ENCODE peak calls at places on chromosomes 5 and 9, in ten cellular contexts. One of them, this sample, is unnamed.

GRCh38 chr9:113293285-113293874 is 9.8 kb downstream of the RNF183 start:
- DNase-seq in upper lobe of left lung: no peak
- DNase-seq in GM12878: no peak
- DNase-seq in A549: no peak
- DNase-seq in suprapubic skin: no peak
- DNase-seq in body of pancreas: no peak
- DNase-seq in tibial nerve: no peak
- DNase-seq in adrenal gland: no peak
- DNase-seq in esophagus squamous epithelium: no peak
- DNase-seq in HCT116: no peak
- DNase-seq in this sample: no peak

GRCh38 chr9:116174347-116174746 is 20.8 kb downstream of the PAPPA start:
- DNase-seq in esophagus squamous epithelium: no peak
- DNase-seq in tibial nerve: no peak
- DNase-seq in suprapubic skin: no peak
- DNase-seq in upper lobe of left lung: no peak
- DNase-seq in A549: peak; percentile 60
- DNase-seq in body of pancreas: no peak
- DNase-seq in HCT116: no peak
- DNase-seq in adrenal gland: no peak
- DNase-seq in GM12878: no peak
- DNase-seq in this sample: no peak

GRCh38 chr5:168207450-168208029 is 83.9 kb upstream of the WWC1 start:
- DNase-seq in GM12878: no peak
- DNase-seq in esophagus squamous epithelium: no peak
- DNase-seq in tibial nerve: no peak
- DNase-seq in adrenal gland: no peak
- DNase-seq in HCT116: no peak
- DNase-seq in upper lobe of left lung: no peak
- DNase-seq in body of pancreas: no peak
- DNase-seq in suprapubic skin: no peak
- DNase-seq in A549: no peak
- DNase-seq in this sample: no peak

GRCh38 chr5:149442563-149443182 is 63.6 kb upstream of the IL17B start:
- DNase-seq in HCT116: no peak
- DNase-seq in tibial nerve: peak; percentile 76
- DNase-seq in A549: peak; percentile 74
- DNase-seq in suprapubic skin: peak; percentile 89
- DNase-seq in esophagus squamous epithelium: no peak
- DNase-seq in GM12878: no peak
- DNase-seq in upper lobe of left lung: peak; percentile 94
- DNase-seq in adrenal gland: peak; percentile 85
- DNase-seq in body of pancreas: peak; percentile 87
- DNase-seq in this sample: peak; percentile 90

GRCh38 chr9:129208191-129209091 is 30.4 kb upstream of the IER5L start:
- DNase-seq in GM12878: no peak
- DNase-seq in A549: no peak
- DNase-seq in suprapubic skin: no peak
- DNase-seq in esophagus squamous epithelium: no peak
- DNase-seq in tibial nerve: no peak
- DNase-seq in body of pancreas: no peak
- DNase-seq in HCT116: no peak
- DNase-seq in adrenal gland: no peak
- DNase-seq in upper lobe of left lung: no peak
- DNase-seq in this sample: no peak

GRCh38 chr5:67511911-67512310 is 315.3 kb upstream of the CD180 start:
- DNase-seq in HCT116: no peak
- DNase-seq in A549: no peak
- DNase-seq in esophagus squamous epithelium: no peak
- DNase-seq in body of pancreas: no peak
- DNase-seq in GM12878: no peak
- DNase-seq in suprapubic skin: no peak
- DNase-seq in upper lobe of left lung: no peak
- DNase-seq in tibial nerve: no peak
- DNase-seq in adrenal gland: no peak
- DNase-seq in this sample: no peak

GRCh38 chr5:112159435-112159834 is 259.6 kb downstream of the EPB41L4A start:
- DNase-seq in suprapubic skin: no peak
- DNase-seq in HCT116: no peak
- DNase-seq in body of pancreas: no peak
- DNase-seq in upper lobe of left lung: no peak
- DNase-seq in GM12878: no peak
- DNase-seq in adrenal gland: no peak
- DNase-seq in tibial nerve: no peak
- DNase-seq in A549: no peak
- DNase-seq in esophagus squamous epithelium: no peak
- DNase-seq in this sample: no peak

GRCh38 chr5:82601085-82601484 is 322.9 kb upstream of the RPS23 start:
- DNase-seq in suprapubic skin: no peak
- DNase-seq in GM12878: no peak
- DNase-seq in body of pancreas: no peak
- DNase-seq in esophagus squamous epithelium: no peak
- DNase-seq in upper lobe of left lung: no peak
- DNase-seq in tibial nerve: no peak
- DNase-seq in adrenal gland: no peak
- DNase-seq in A549: no peak
- DNase-seq in HCT116: no peak
- DNase-seq in this sample: no peak

GRCh38 chr9:92966518-92966800 is 19.1 kb downstream of the FGD3 start:
- DNase-seq in esophagus squamous epithelium: no peak
- DNase-seq in adrenal gland: no peak
- DNase-seq in upper lobe of left lung: peak; percentile 58
- DNase-seq in GM12878: no peak
- DNase-seq in suprapubic skin: peak; percentile 48
- DNase-seq in tibial nerve: no peak
- DNase-seq in HCT116: no peak
- DNase-seq in body of pancreas: no peak
- DNase-seq in A549: no peak
- DNase-seq in this sample: no peak

GRCh38 chr9:92965759-92966517 is 18.6 kb downstream of the FGD3 start:
- DNase-seq in adrenal gland: no peak
- DNase-seq in GM12878: no peak
- DNase-seq in tibial nerve: no peak
- DNase-seq in body of pancreas: no peak
- DNase-seq in A549: no peak
- DNase-seq in upper lobe of left lung: no peak
- DNase-seq in suprapubic skin: peak; percentile 74
- DNase-seq in esophagus squamous epithelium: no peak
- DNase-seq in HCT116: no peak
- DNase-seq in this sample: no peak

GRCh38 chr9:92964607-92964975 is 17.3 kb downstream of the FGD3 start:
- DNase-seq in HCT116: no peak
- DNase-seq in A549: no peak
- DNase-seq in esophagus squamous epithelium: no peak
- DNase-seq in body of pancreas: no peak
- DNase-seq in upper lobe of left lung: peak; percentile 76
- DNase-seq in adrenal gland: no peak
- DNase-seq in GM12878: no peak
- DNase-seq in suprapubic skin: peak; percentile 74
- DNase-seq in tibial nerve: no peak
- DNase-seq in this sample: peak; percentile 47

GRCh38 chr9:92963831-92964606 is 16.7 kb downstream of the FGD3 start:
- DNase-seq in A549: no peak
- DNase-seq in upper lobe of left lung: no peak
- DNase-seq in adrenal gland: no peak
- DNase-seq in HCT116: no peak
- DNase-seq in GM12878: peak; percentile 80
- DNase-seq in body of pancreas: peak; percentile 50
- DNase-seq in esophagus squamous epithelium: peak; percentile 24
- DNase-seq in tibial nerve: peak; percentile 25
- DNase-seq in suprapubic skin: peak; percentile 77
- DNase-seq in this sample: peak; percentile 45

GRCh38 chr9:92964981-92965758 is 17.8 kb downstream of the FGD3 start:
- DNase-seq in GM12878: no peak
- DNase-seq in body of pancreas: no peak
- DNase-seq in tibial nerve: no peak
- DNase-seq in suprapubic skin: peak; percentile 78
- DNase-seq in adrenal gland: no peak
- DNase-seq in A549: no peak
- DNase-seq in esophagus squamous epithelium: peak; percentile 18
- DNase-seq in HCT116: no peak
- DNase-seq in upper lobe of left lung: peak; percentile 52
- DNase-seq in this sample: no peak
- TF ChIP-seq POLR2A in GM12878: peak; percentile 39
- TF ChIP-seq POLR2A in body of pancreas: no peak
- TF ChIP-seq POLR2A in tibial nerve: no peak
- TF ChIP-seq POLR2A in suprapubic skin: no peak
- TF ChIP-seq POLR2A in adrenal gland: no peak
- TF ChIP-seq POLR2A in A549: no peak
- TF ChIP-seq POLR2A in esophagus squamous epithelium: no peak
- TF ChIP-seq POLR2A in HCT116: no peak
- TF ChIP-seq POLR2A in upper lobe of left lung: peak; percentile 30
- TF ChIP-seq POLR2A in this sample: no peak

GRCh38 chr9:127555830-127556820 is 56.0 kb upstream of the STXBP1 start:
- DNase-seq in tibial nerve: peak; percentile 70
- DNase-seq in HCT116: peak; percentile 80
- DNase-seq in body of pancreas: peak; percentile 75
- DNase-seq in suprapubic skin: peak; percentile 91
- DNase-seq in A549: peak; percentile 90
- DNase-seq in GM12878: peak; percentile 24
- DNase-seq in esophagus squamous epithelium: no peak
- DNase-seq in adrenal gland: peak; percentile 91
- DNase-seq in upper lobe of left lung: no peak
- DNase-seq in this sample: peak; percentile 88
- H3K27ac ChIP-seq in tibial nerve: peak overlapping the region; percentile 98
- H3K27ac ChIP-seq in HCT116: peak overlapping the region; percentile 79
- H3K27ac ChIP-seq in body of pancreas: peak overlapping the region; percentile 63
- H3K27ac ChIP-seq in suprapubic skin: peak overlapping the region; percentile 84
- H3K27ac ChIP-seq in A549: peak overlapping the region; percentile 92
- H3K27ac ChIP-seq in GM12878: no peak overlapping the region
- H3K27ac ChIP-seq in esophagus squamous epithelium: peak overlapping the region; percentile 100
- H3K27ac ChIP-seq in adrenal gland: peak overlapping the region; percentile 88
- H3K27ac ChIP-seq in upper lobe of left lung: peak overlapping the region; percentile 97
- H3K27ac ChIP-seq in this sample: peak overlapping the region; percentile 94

DNA sequence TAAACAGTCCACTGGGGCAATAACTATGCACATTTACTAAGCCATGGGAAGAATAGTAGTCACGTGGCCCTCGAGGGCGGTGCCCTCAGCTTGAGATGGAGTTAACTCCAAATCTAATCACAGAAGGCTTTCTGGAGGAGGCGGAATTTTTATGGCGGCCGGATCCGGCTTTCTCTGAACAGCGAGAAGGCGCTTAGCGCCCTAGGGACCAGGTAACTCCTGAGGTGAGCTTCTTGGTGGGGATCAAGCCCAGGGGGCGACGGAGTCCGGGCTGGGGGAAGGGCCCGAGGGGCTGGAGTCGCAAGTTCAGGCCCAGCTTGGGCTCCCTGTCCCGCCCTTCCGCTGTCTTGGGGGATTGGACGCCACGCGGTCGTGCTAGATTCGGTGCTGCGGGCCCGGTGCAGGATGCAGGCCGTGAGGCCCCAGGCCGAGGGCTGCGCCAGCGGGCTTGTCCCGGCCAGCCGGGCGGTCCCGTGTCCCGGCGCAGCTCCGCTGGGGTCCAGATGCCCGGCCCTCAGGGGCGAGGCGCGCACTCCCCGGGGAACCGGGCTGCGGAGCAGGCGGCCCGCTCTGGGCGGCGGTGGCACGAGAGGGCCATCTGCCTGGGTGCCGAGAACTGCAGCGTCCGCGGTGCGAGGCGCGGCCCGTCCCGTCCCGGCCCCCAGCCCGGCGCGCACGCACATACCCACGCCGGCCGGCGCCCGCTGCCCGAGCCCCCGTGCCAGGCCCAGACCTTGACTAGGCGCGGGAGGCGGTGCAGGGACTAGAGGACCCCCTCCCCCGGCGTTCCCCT is 1.7 kb upstream of the NSD1 start:
- DNase-seq in HCT116: no peak
- DNase-seq in suprapubic skin: no peak
- DNase-seq in body of pancreas: peak; percentile 37
- DNase-seq in A549: no peak
- DNase-seq in upper lobe of left lung: peak; percentile 89
- DNase-seq in GM12878: no peak
- DNase-seq in adrenal gland: no peak
- DNase-seq in esophagus squamous epithelium: no peak
- DNase-seq in tibial nerve: no peak
- DNase-seq in this sample: peak; percentile 50
- H3K4me1 ChIP-seq in HCT116: peaks cover 7% of the 10 kb centered on the region
- H3K4me1 ChIP-seq in suprapubic skin: peaks cover 35% of the 10 kb centered on the region
- H3K4me1 ChIP-seq in body of pancreas: peaks cover 32% of the 10 kb centered on the region
- H3K4me1 ChIP-seq in A549: peaks cover 24% of the 10 kb centered on the region
- H3K4me1 ChIP-seq in upper lobe of left lung: peaks cover 23% of the 10 kb centered on the region
- H3K4me1 ChIP-seq in GM12878: peaks cover 27% of the 10 kb centered on the region
- H3K4me1 ChIP-seq in adrenal gland: peaks cover 21% of the 10 kb centered on the region
- H3K4me1 ChIP-seq in esophagus squamous epithelium: peaks cover 31% of the 10 kb centered on the region
- H3K4me1 ChIP-seq in tibial nerve: peaks cover 8% of the 10 kb centered on the region
- H3K4me1 ChIP-seq in this sample: peaks cover 6% of the 10 kb centered on the region

GRCh38 chr5:65620021-65620420 is 4.1 kb downstream of the TRIM23 start:
- DNase-seq in HCT116: no peak
- DNase-seq in esophagus squamous epithelium: no peak
- DNase-seq in GM12878: no peak
- DNase-seq in adrenal gland: no peak
- DNase-seq in A549: no peak
- DNase-seq in suprapubic skin: no peak
- DNase-seq in upper lobe of left lung: no peak
- DNase-seq in body of pancreas: no peak
- DNase-seq in tibial nerve: no peak
- DNase-seq in this sample: no peak

GRCh38 chr5:65625743-65626142 is 916 bp downstream of the SHLD3 start:
- DNase-seq in body of pancreas: no peak
- DNase-seq in A549: no peak
- DNase-seq in GM12878: no peak
- DNase-seq in upper lobe of left lung: no peak
- DNase-seq in adrenal gland: no peak
- DNase-seq in tibial nerve: no peak
- DNase-seq in HCT116: no peak
- DNase-seq in esophagus squamous epithelium: no peak
- DNase-seq in suprapubic skin: no peak
- DNase-seq in this sample: no peak

GRCh38 chr5:65623482-65623881 is 651 bp downstream of the TRIM23 start:
- DNase-seq in tibial nerve: no peak
- DNase-seq in HCT116: no peak
- DNase-seq in GM12878: no peak
- DNase-seq in body of pancreas: no peak
- DNase-seq in upper lobe of left lung: no peak
- DNase-seq in suprapubic skin: no peak
- DNase-seq in A549: no peak
- DNase-seq in esophagus squamous epithelium: no peak
- DNase-seq in adrenal gland: no peak
- DNase-seq in this sample: no peak

GRCh38 chr5:65624025-65624569 is at the start of gene TRIM23:
- DNase-seq in esophagus squamous epithelium: peak; percentile 74
- DNase-seq in HCT116: peak; percentile 83
- DNase-seq in suprapubic skin: peak; percentile 93
- DNase-seq in A549: peak; percentile 93
- DNase-seq in GM12878: peak; percentile 87
- DNase-seq in tibial nerve: peak; percentile 84
- DNase-seq in adrenal gland: peak; percentile 94
- DNase-seq in body of pancreas: peak; percentile 93
- DNase-seq in upper lobe of left lung: peak; percentile 96
- DNase-seq in this sample: peak; percentile 86

DNA sequence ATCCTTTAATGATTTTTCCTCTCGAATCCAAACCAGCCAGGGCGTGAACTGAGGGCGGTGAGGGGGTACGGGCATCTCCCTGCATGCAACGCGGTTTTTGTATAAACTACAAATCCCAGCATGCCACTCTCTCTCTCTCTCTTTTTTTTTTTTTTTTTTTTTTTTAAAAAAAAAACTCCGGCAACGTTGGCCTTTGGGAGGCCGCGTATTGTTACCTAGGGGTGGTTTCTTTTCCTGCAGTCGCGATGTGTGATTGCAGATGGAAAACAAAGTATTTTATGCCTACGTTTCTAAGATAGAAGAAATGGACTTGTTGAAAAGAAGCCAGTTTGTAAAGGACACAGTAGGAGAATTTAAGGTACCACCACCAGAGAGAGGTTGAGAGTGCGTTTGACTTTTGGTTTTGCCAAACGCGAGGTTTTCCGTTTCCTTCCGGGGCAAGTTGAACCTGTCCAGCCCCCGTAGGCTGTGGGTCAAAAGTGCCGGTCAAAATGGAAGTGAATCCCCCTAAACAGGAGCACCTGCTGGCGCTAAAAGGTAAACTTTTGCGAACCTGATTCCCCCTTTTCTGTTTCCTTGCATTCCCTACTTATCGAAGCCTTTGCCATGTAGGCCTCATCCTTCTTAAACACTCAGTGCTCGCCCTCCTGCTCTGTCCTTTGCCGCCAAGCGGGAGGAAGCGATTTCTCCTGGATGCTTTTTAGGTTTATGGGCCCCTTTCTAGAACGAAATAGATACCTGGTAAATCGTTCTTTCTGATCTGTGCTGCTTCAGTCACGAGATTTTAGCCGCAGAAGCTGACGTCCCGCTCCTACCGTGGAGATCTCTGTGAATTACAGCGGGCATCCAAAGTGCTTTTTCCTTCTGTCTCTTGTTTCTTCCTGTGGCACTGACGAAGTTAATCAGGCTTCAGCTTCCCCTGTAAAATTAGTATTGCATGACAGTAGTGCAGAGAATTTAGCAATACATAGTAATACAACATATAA is at the start of the genes SHLD3 and TRAPPC13:
- DNase-seq in esophagus squamous epithelium: peak; percentile 70
- DNase-seq in upper lobe of left lung: no peak
- DNase-seq in body of pancreas: peak; percentile 90
- DNase-seq in suprapubic skin: peak; percentile 85
- DNase-seq in HCT116: peak; percentile 85
- DNase-seq in GM12878: peak; percentile 85
- DNase-seq in tibial nerve: peak; percentile 84
- DNase-seq in adrenal gland: peak; percentile 82
- DNase-seq in A549: peak; percentile 92
- DNase-seq in this sample: peak; percentile 65
- TF ChIP-seq POLR2A in esophagus squamous epithelium: no peak
- TF ChIP-seq POLR2A in upper lobe of left lung: peak; percentile 24
- TF ChIP-seq POLR2A in body of pancreas: peak; percentile 21
- TF ChIP-seq POLR2A in suprapubic skin: no peak
- TF ChIP-seq POLR2A in HCT116: no peak
- TF ChIP-seq POLR2A in GM12878: peak; percentile 60
- TF ChIP-seq POLR2A in tibial nerve: no peak
- TF ChIP-seq POLR2A in adrenal gland: no peak
- TF ChIP-seq POLR2A in A549: peak; percentile 37
- TF ChIP-seq POLR2A in this sample: no peak